ENCODE peak calls at places on chromosomes 1 and 21, in ten cellular contexts. J is spleen, Y is breast epithelium, H is endothelial cell of umbilical vein, E is tibial nerve, R is IMR-90, B is HCT116, T is right lobe of liver, L is body of pancreas, O is A549. M is an unnamed sample.

GRCh38 chr1:37925316-37925715 is 21.5 kb downstream of the INPP5B start:
- DNase-seq in R (no peak), L (no peak), B (no peak), O (no peak), H (no peak), T (no peak), J (no peak), Y (no peak), E (no peak), M (no peak)

GRCh38 chr1:209383907-209384709 is 199.4 kb upstream of the CAMK1G start:
- DNase-seq in Y (no peak), O (no peak), T (no peak), E (no peak), L (no peak), J (no peak), R (no peak), H (no peak), B (no peak), M (no peak)

GRCh38 chr1:30232288-30232899 is 491.0 kb downstream of the MATN1 start:
- DNase-seq in Y (no peak), E (no peak), L (no peak), T (no peak), H (no peak), B (peak; percentile 27), R (no peak), J (no peak), O (peak; percentile 6), M (no peak)

GRCh38 chr1:209349372-209350324 is 233.9 kb upstream of the CAMK1G start:
- DNase-seq in T (no peak), E (no peak), H (no peak), L (no peak), R (peak; percentile 55), J (no peak), Y (no peak), O (no peak), B (no peak), M (no peak)

GRCh38 chr21:35316933-35317332 is 267.8 kb upstream of the RUNX1 start:
- DNase-seq in R (peak; percentile 86), E (no peak), J (no peak), Y (no peak), T (no peak), H (no peak), B (no peak), O (no peak), L (no peak), M (no peak)

GRCh38 chr1:11929849-11930248 is 3.6 kb upstream of the KIAA2013 start:
- DNase-seq in H (peak; percentile 38), R (peak; percentile 71), Y (no peak), J (no peak), L (peak; percentile 81), O (peak; percentile 32), E (peak; percentile 87), T (peak; percentile 89), B (no peak), M (peak; percentile 88)

GRCh38 chr1:43763497-43763973 is 56.2 kb downstream of the ST3GAL3 start:
- DNase-seq in L (peak; percentile 74), O (peak; percentile 79), B (peak; percentile 87), Y (peak; percentile 58), J (no peak), H (peak; percentile 89), T (peak; percentile 71), R (peak; percentile 93), E (peak; percentile 88), M (peak; percentile 88)

GRCh38 chr1:26752519-26752918 is 35.2 kb upstream of the PIGV start:
- DNase-seq in B (no peak), E (no peak), R (no peak), Y (no peak), O (no peak), J (no peak), L (no peak), T (no peak), H (peak; percentile 75), M (no peak)

GRCh38 chr1:89941110-89941770 is 53.7 kb upstream of the ZNF326 start:
- DNase-seq in B (no peak), Y (no peak), J (no peak), H (no peak), R (no peak), O (no peak), E (no peak), T (no peak), L (no peak), M (no peak)

GRCh38 chr21:45138199-45139002 is 64.0 kb downstream of the ADARB1 start:
- DNase-seq in B (peak; percentile 52), Y (no peak), L (peak; percentile 60), J (peak; percentile 90), T (peak; percentile 70), R (peak; percentile 67), H (peak; percentile 57), O (peak; percentile 72), E (peak; percentile 65), M (peak; percentile 82)

GRCh38 chr1:227788279-227789041 is 27.0 kb upstream of the PRSS38 start:
- DNase-seq in L (no peak), J (peak; percentile 96), T (no peak), O (no peak), B (peak; percentile 38), E (no peak), R (no peak), Y (peak; percentile 74), H (peak; percentile 62), M (no peak)

DNA sequence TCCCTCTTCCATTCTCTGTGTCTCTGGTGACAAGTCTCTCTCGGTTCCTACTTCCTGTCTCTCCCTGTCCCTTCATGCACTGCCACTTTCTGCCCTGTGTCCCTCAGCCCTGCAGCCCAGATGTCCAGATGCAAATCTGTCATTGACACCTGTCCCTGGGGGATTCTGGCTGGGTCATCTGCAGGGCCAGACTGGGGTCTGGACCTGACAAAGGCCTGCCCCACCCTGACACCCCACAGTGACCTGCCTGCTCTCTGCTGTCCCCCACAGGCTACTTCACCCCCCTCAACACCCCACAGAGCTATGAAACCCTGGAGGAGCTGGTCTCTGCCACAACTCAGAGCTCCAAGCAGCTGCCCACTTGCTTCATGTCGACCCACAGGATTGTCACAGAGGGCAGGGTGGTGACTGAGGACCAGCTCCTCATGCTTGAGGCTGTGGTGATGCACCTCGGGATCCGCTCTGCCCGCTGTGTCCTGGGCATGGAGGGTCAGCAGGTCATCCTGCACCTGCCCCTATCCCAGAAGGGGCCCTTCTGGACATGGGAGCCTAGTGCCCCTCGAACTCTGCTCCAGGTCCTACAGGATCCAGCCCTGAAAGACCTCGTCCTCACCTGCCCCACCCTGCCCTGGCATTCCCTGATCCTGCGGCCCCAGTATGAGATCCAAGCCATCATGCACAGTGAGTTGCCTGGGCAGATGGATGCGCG is 7.2 kb downstream of the THEMIS2 start:
- DNase-seq in T (no peak), E (no peak), B (no peak), R (no peak), H (no peak), J (peak; percentile 71), L (no peak), Y (peak; percentile 36), O (no peak), M (no peak)
- TF ChIP-seq POLR2A in T (no peak), E (no peak), B (no peak), R (no peak), H (no peak), J (no peak), L (no peak), Y (no peak), O (no peak), M (no peak)

GRCh38 chr1:232635778-232636356 is 5.9 kb upstream of the SIPA1L2 start:
- DNase-seq in L (no peak), H (peak; percentile 59), B (no peak), R (peak; percentile 70), J (no peak), T (no peak), O (peak; percentile 63), E (no peak), Y (no peak), M (no peak)

GRCh38 chr1:232636799-232637198 is 6.9 kb upstream of the SIPA1L2 start:
- DNase-seq in L (no peak), O (no peak), Y (no peak), J (no peak), T (no peak), B (no peak), E (no peak), H (no peak), R (no peak), M (no peak)

GRCh38 chr1:232634086-232634485 is 4.2 kb upstream of the SIPA1L2 start:
- DNase-seq in H (no peak), R (no peak), O (peak; percentile 9), L (peak; percentile 31), J (peak; percentile 80), T (peak; percentile 76), B (no peak), Y (no peak), E (peak; percentile 20), M (peak; percentile 18)

GRCh38 chr1:232630894-232631195 is 912 bp upstream of the SIPA1L2 start:
- DNase-seq in R (no peak), T (no peak), B (no peak), J (no peak), L (no peak), Y (no peak), O (no peak), H (no peak), E (no peak), M (no peak)

DNA sequence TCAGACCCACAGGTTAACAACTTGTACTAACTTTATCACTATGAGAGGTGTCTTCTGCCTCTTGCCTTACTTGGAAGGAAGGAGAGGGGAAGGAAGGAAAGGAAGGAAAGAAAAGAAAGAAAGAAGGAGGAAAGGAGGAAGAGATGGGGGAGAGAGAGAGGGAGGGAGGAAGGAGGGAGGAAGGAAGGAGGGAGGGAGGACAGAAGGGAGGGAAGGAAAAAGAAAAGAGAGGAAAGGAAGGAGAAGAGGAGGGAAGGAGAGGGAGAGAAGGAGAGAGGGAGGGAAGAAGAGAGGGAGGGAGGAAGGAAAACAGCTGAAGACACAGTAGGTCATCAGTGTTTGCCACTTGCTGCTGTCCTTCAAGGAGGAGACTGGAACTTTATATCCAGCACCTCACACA is 5.3 kb upstream of the SIPA1L2 start:
- DNase-seq in O (no peak), Y (no peak), H (no peak), R (no peak), L (no peak), J (no peak), B (no peak), T (no peak), E (no peak), M (no peak)
- H3K27ac ChIP-seq in O (peak overlapping the region; percentile 48), Y (no peak overlapping the region), H (no peak overlapping the region), R (no peak overlapping the region), L (no peak overlapping the region), J (no peak overlapping the region), B (no peak overlapping the region), T (no peak overlapping the region), E (no peak overlapping the region), M (no peak overlapping the region)

GRCh38 chr1:112706505-112707216 is at the start of gene RHOC:
- DNase-seq in R (peak; percentile 56), H (no peak), L (peak; percentile 75), E (no peak), Y (no peak), J (peak; percentile 93), T (peak; percentile 79), B (no peak), O (no peak), M (peak; percentile 75)
- TF ChIP-seq POLR2A in R (peak; percentile 74), H (peak; percentile 83), L (peak; percentile 77), E (peak; percentile 90), Y (peak; percentile 56), J (peak; percentile 69), T (peak; percentile 90), B (no peak), O (peak; percentile 62), M (peak; percentile 80)

DNA sequence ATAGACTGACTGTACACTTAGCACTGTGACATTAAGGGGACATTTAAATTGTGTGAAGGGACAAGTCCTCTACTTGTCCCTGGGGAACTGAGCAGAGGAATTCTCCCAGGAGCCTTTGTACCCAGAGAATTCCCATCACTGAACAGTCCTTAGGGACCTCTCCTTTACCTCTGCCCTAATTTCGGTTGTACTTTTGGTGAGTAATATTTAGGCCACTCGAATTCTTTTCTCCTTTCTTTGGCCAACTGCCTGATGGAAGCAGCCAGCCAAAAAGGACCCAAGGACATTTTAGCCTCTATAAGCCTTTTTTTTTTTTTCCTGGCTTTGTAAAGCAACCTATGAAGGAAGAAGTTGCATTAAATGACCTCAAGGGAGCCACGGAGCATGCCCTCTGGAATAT is 71.5 kb downstream of the NR5A2 start:
- DNase-seq in R (no peak), Y (no peak), J (no peak), H (no peak), B (no peak), E (no peak), L (peak; percentile 31), T (no peak), O (no peak), M (peak; percentile 23)
- H3K27ac ChIP-seq in R (no peak overlapping the region), Y (no peak overlapping the region), J (no peak overlapping the region), H (no peak overlapping the region), B (no peak overlapping the region), E (peak overlapping the region; percentile 9), L (peak overlapping the region; percentile 27), T (no peak overlapping the region), O (peak overlapping the region; percentile 21), M (no peak overlapping the region)

M was measured in testis.